ENCODE peak calls at places on chromosome 5, in five cellular contexts. X is IMR-90, C is neuronal stem cell, Z is mesenchymal stem cell, U is H9. D is an unnamed sample.

GRCh38 chr5:145938699-145939531 is 2.5 kb downstream of the SH3RF2 start:
- DNase-seq in X (no peak), C (no peak), Z (no peak), U (no peak), D (peak)

GRCh38 chr5:94366811-94367210 is 251.6 kb downstream of the KIAA0825 start:
- DNase-seq in X (no peak), C (no peak), Z (no peak), U (no peak), D (no peak)

GRCh38 chr5:54520438-54520846 is 2.9 kb downstream of the SNX18 start:
- DNase-seq in X (peak), C (no peak), Z (peak), U (no peak), D (peak)

GRCh38 chr5:137656558-137656957 is 79.3 kb downstream of the KLHL3 start:
- DNase-seq in X (no peak), C (no peak), Z (no peak), U (no peak), D (peak)

GRCh38 chr5:89478856-89479255 is 595.9 kb upstream of the MEF2C start:
- DNase-seq in X (no peak), C (no peak), Z (no peak), U (no peak), D (no peak)

GRCh38 chr5:25025836-25026235 is 381.1 kb upstream of the CDH10 start:
- DNase-seq in X (no peak), C (no peak), Z (no peak), U (no peak), D (no peak)

GRCh38 chr5:119274767-119275130 is 81.1 kb upstream of the TNFAIP8 start:
- DNase-seq in X (peak), C (no peak), Z (peak), U (no peak), D (peak)

GRCh38 chr5:75335952-75336624 is 932 bp upstream of the HMGCR start:
- DNase-seq in X (peak), C (peak), Z (peak), U (no peak), D (peak)

GRCh38 chr5:143913008-143913752 is 101.2 kb downstream of the HMHB1 start:
- DNase-seq in X (peak), C (no peak), Z (no peak), U (no peak), D (no peak)

GRCh38 chr5:35442916-35443639 is 174.6 kb upstream of the SPEF2 start:
- DNase-seq in X (no peak), C (no peak), Z (peak), U (no peak), D (no peak)

GRCh38 chr5:137822158-137822764 is 45.4 kb upstream of the MYOT start:
- DNase-seq in X (peak), C (peak), Z (peak), U (peak), D (peak)

GRCh38 chr5:147445093-147445492 is 64.8 kb downstream of the DPYSL3 start:
- DNase-seq in X (no peak), C (no peak), Z (no peak), U (no peak), D (no peak)

GRCh38 chr5:168747987-168748777 is 169.0 kb upstream of the PANK3 start:
- DNase-seq in X (no peak), C (peak), Z (no peak), U (peak), D (peak)

GRCh38 chr5:123543438-123543837 is 31.5 kb downstream of the CSNK1G3 start:
- DNase-seq in X (no peak), C (no peak), Z (no peak), U (no peak), D (no peak)
- H3K27ac ChIP-seq in X (no peak), C (no peak), Z (no peak), U (peak), D (no peak)

GRCh38 chr5:69414885-69415583 is at the start of gene MARVELD2:
- DNase-seq in X (peak), C (peak), Z (peak), U (peak), D (peak)
- H3K14ac ChIP-seq in X (no peak), C (no peak), Z (no peak), U (peak), D (peak)

GRCh38 chr5:134595458-134595838 is 37.2 kb downstream of the SAR1B start:
- DNase-seq in X (no peak), C (no peak), Z (no peak), U (no peak), D (no peak)

GRCh38 chr5:134590992-134591659 is 41.5 kb downstream of the SAR1B start:
- DNase-seq in X (no peak), C (no peak), Z (no peak), U (no peak), D (peak)

GRCh38 chr5:134594797-134595457 is 37.7 kb downstream of the SAR1B start:
- DNase-seq in X (no peak), C (no peak), Z (no peak), U (no peak), D (no peak)

GRCh38 chr5:134594336-134594735 is 38.3 kb downstream of the SAR1B start:
- DNase-seq in X (no peak), C (no peak), Z (no peak), U (no peak), D (no peak)

GRCh38 chr5:134592141-134592746 is 40.4 kb downstream of the SAR1B start:
- DNase-seq in X (peak), C (no peak), Z (peak), U (peak), D (no peak)
- H3K4ac ChIP-seq in X (peak), C (no peak), Z (no peak), U (no peak), D (no peak)

GRCh38 chr5:100846722-100847121 is 56.4 kb downstream of the ST8SIA4 start:
- DNase-seq in X (no peak), C (no peak), Z (no peak), U (no peak), D (no peak)

GRCh38 chr5:100838048-100838473 is 65.0 kb downstream of the ST8SIA4 start:
- DNase-seq in X (no peak), C (no peak), Z (peak), U (no peak), D (no peak)

GRCh38 chr5:100840769-100841168 is 62.3 kb downstream of the ST8SIA4 start:
- DNase-seq in X (no peak), C (no peak), Z (no peak), U (no peak), D (no peak)

GRCh38 chr5:100840364-100840763 is 62.7 kb downstream of the ST8SIA4 start:
- DNase-seq in X (peak), C (no peak), Z (peak), U (no peak), D (peak)

GRCh38 chr5:100841358-100842076 is 61.6 kb downstream of the ST8SIA4 start:
- DNase-seq in X (no peak), C (no peak), Z (peak), U (no peak), D (peak)
- H3K27ac ChIP-seq in X (no peak), C (no peak), Z (no peak), U (no peak), D (no peak)

GRCh38 chr5:140140435-140140834 is 14.7 kb downstream of the IGIP start:
- DNase-seq in X (no peak), C (no peak), Z (no peak), U (no peak), D (no peak)
- H3K14ac ChIP-seq in X (peak), C (no peak), Z (no peak), U (no peak), D (no peak)

DNA sequence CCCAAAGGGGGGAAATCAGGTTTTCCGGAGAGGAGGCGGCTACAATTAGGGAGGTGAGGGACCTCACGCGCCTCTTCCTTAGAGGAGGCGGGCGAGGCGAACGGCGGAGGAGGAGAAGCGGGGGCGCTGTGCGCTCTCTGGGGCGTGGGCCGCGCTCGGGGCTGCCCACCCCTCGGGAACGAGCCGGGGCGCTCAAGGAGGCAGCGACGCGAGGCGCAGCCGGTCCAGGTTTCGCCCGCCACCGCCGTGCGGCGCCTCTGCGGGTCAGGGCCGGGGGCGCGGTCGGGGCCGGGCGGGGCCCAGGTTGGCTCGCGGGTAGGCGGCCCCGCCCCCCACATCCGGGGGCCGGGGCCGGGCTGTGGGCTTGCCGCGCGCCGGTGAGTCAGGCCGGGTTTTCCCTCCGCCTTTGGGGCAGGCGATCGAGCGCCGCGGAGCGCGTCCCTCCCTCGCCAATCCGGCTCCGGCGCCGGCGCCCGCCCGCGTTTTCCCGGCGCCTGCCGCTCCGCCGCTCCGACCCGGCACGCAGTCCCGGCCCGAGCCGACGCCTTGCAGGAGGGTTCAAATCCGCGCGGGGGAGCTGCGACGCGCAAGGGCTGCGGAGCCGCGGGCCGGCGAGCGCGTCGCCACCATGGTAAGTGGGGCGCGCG is at the start of gene N4BP3:
- DNase-seq in X (peak), C (peak), Z (peak), U (peak), D (peak)
- H3K4ac ChIP-seq in X (no peak), C (peak), Z (no peak), U (no peak), D (peak)